ENCODE peak calls at places on chromosomes 11 and 22, in seven cellular contexts. One of them, this sample, is unnamed.

GRCh38 chr11:74144592-74144991 is 26.2 kb downstream of the C2CD3 start:
- DNase-seq in body of pancreas: no peak
- DNase-seq in fibroblast of lung: no peak
- DNase-seq in PC-3: no peak
- DNase-seq in brain microvascular endothelial cell: no peak
- DNase-seq in heart left ventricle: no peak
- DNase-seq in A549: no peak
- DNase-seq in this sample: no peak

GRCh38 chr22:37765498-37765897 is 42.2 kb upstream of the GCAT start:
- DNase-seq in body of pancreas: no peak
- DNase-seq in fibroblast of lung: no peak
- DNase-seq in PC-3: no peak
- DNase-seq in brain microvascular endothelial cell: no peak
- DNase-seq in heart left ventricle: peak; percentile 48
- DNase-seq in A549: no peak
- DNase-seq in this sample: no peak

GRCh38 chr11:111514216-111515031 is at the start of gene HOATZ:
- DNase-seq in body of pancreas: no peak
- DNase-seq in fibroblast of lung: peak; percentile 30
- DNase-seq in PC-3: no peak
- DNase-seq in brain microvascular endothelial cell: no peak
- DNase-seq in heart left ventricle: no peak
- DNase-seq in A549: no peak
- DNase-seq in this sample: no peak

GRCh38 chr11:61507962-61508824 is at the start of gene LRRC10B:
- DNase-seq in body of pancreas: peak; percentile 40
- DNase-seq in fibroblast of lung: no peak
- DNase-seq in PC-3: no peak
- DNase-seq in brain microvascular endothelial cell: no peak
- DNase-seq in heart left ventricle: no peak
- DNase-seq in A549: peak; percentile 36
- DNase-seq in this sample: no peak

GRCh38 chr22:17884084-17884483 is 109.8 kb upstream of the BID start:
- DNase-seq in body of pancreas: no peak
- DNase-seq in fibroblast of lung: no peak
- DNase-seq in PC-3: no peak
- DNase-seq in brain microvascular endothelial cell: no peak
- DNase-seq in heart left ventricle: no peak
- DNase-seq in A549: no peak
- DNase-seq in this sample: no peak

GRCh38 chr22:49689255-49689770 is 138.4 kb downstream of the BRD1 start:
- DNase-seq in body of pancreas: no peak
- DNase-seq in fibroblast of lung: no peak
- DNase-seq in PC-3: no peak
- DNase-seq in brain microvascular endothelial cell: no peak
- DNase-seq in heart left ventricle: no peak
- DNase-seq in A549: no peak
- DNase-seq in this sample: no peak

GRCh38 chr11:126329644-126330200 is 25.8 kb upstream of the ST3GAL4 start:
- DNase-seq in body of pancreas: no peak
- DNase-seq in fibroblast of lung: no peak
- DNase-seq in PC-3: no peak
- DNase-seq in brain microvascular endothelial cell: no peak
- DNase-seq in heart left ventricle: no peak
- DNase-seq in A549: no peak
- DNase-seq in this sample: no peak

GRCh38 chr22:28955817-28956216 is 72.4 kb downstream of the ZNRF3 start:
- DNase-seq in body of pancreas: no peak
- DNase-seq in fibroblast of lung: peak; percentile 33
- DNase-seq in PC-3: no peak
- DNase-seq in brain microvascular endothelial cell: no peak
- DNase-seq in heart left ventricle: no peak
- DNase-seq in A549: no peak
- DNase-seq in this sample: no peak

GRCh38 chr11:17734418-17734911 is at the start of gene KCNC1:
- DNase-seq in body of pancreas: peak; percentile 38
- DNase-seq in fibroblast of lung: peak; percentile 53
- DNase-seq in PC-3: no peak
- DNase-seq in brain microvascular endothelial cell: no peak
- DNase-seq in heart left ventricle: no peak
- DNase-seq in A549: peak; percentile 52
- DNase-seq in this sample: no peak

GRCh38 chr11:75389925-75390324 is 9.4 kb upstream of the RPS3 start:
- DNase-seq in body of pancreas: no peak
- DNase-seq in fibroblast of lung: no peak
- DNase-seq in PC-3: no peak
- DNase-seq in brain microvascular endothelial cell: no peak
- DNase-seq in heart left ventricle: no peak
- DNase-seq in A549: no peak
- DNase-seq in this sample: no peak

GRCh38 chr22:50178871-50179869 is 6.5 kb upstream of the TRABD start:
- DNase-seq in body of pancreas: no peak
- DNase-seq in fibroblast of lung: no peak
- DNase-seq in PC-3: no peak
- DNase-seq in brain microvascular endothelial cell: no peak
- DNase-seq in heart left ventricle: no peak
- DNase-seq in A549: no peak
- DNase-seq in this sample: no peak

GRCh38 chr11:72686639-72687215 is 12.5 kb upstream of the PDE2A start:
- DNase-seq in body of pancreas: no peak
- DNase-seq in fibroblast of lung: no peak
- DNase-seq in PC-3: no peak
- DNase-seq in brain microvascular endothelial cell: no peak
- DNase-seq in heart left ventricle: no peak
- DNase-seq in A549: no peak
- DNase-seq in this sample: no peak

GRCh38 chr11:6401439-6401838 is 11.2 kb downstream of the SMPD1 start:
- DNase-seq in body of pancreas: no peak
- DNase-seq in fibroblast of lung: no peak
- DNase-seq in PC-3: no peak
- DNase-seq in brain microvascular endothelial cell: no peak
- DNase-seq in heart left ventricle: no peak
- DNase-seq in A549: no peak
- DNase-seq in this sample: no peak

GRCh38 chr11:123035831-123036230 is 26.1 kb downstream of the HSPA8 start:
- DNase-seq in body of pancreas: no peak
- DNase-seq in fibroblast of lung: no peak
- DNase-seq in PC-3: no peak
- DNase-seq in brain microvascular endothelial cell: no peak
- DNase-seq in heart left ventricle: no peak
- DNase-seq in A549: no peak
- DNase-seq in this sample: no peak

GRCh38 chr11:35388054-35388453 is 31.3 kb downstream of the SLC1A2 start:
- DNase-seq in body of pancreas: no peak
- DNase-seq in fibroblast of lung: no peak
- DNase-seq in PC-3: no peak
- DNase-seq in brain microvascular endothelial cell: no peak
- DNase-seq in heart left ventricle: no peak
- DNase-seq in A549: no peak
- DNase-seq in this sample: no peak

GRCh38 chr11:125457814-125458343 is 38.2 kb downstream of the FEZ1 start:
- DNase-seq in body of pancreas: peak; percentile 36
- DNase-seq in fibroblast of lung: peak; percentile 91
- DNase-seq in PC-3: no peak
- DNase-seq in brain microvascular endothelial cell: peak; percentile 80
- DNase-seq in heart left ventricle: peak; percentile 69
- DNase-seq in A549: no peak
- DNase-seq in this sample: peak; percentile 87

GRCh38 chr11:104043678-104044239 is 7.3 kb downstream of the DDI1 start:
- DNase-seq in body of pancreas: no peak
- DNase-seq in fibroblast of lung: peak; percentile 68
- DNase-seq in PC-3: no peak
- DNase-seq in brain microvascular endothelial cell: peak; percentile 47
- DNase-seq in heart left ventricle: no peak
- DNase-seq in A549: no peak
- DNase-seq in this sample: no peak

GRCh38 chr11:13698147-13698546 is 29.7 kb downstream of the FAR1 start:
- DNase-seq in body of pancreas: no peak
- DNase-seq in fibroblast of lung: no peak
- DNase-seq in PC-3: no peak
- DNase-seq in brain microvascular endothelial cell: no peak
- DNase-seq in heart left ventricle: no peak
- DNase-seq in A549: no peak
- DNase-seq in this sample: no peak

GRCh38 chr11:32386770-32387377 is 48.5 kb downstream of the WT1 start:
- DNase-seq in body of pancreas: no peak
- DNase-seq in fibroblast of lung: peak; percentile 55
- DNase-seq in PC-3: peak; percentile 11
- DNase-seq in brain microvascular endothelial cell: peak; percentile 15
- DNase-seq in heart left ventricle: no peak
- DNase-seq in A549: no peak
- DNase-seq in this sample: no peak

GRCh38 chr11:17287058-17287457 is 10.5 kb downstream of the NUCB2 start:
- DNase-seq in body of pancreas: no peak
- DNase-seq in fibroblast of lung: no peak
- DNase-seq in PC-3: no peak
- DNase-seq in brain microvascular endothelial cell: no peak
- DNase-seq in heart left ventricle: no peak
- DNase-seq in A549: no peak
- DNase-seq in this sample: no peak

GRCh38 chr11:27075655-27076054 is 35.0 kb downstream of the BBOX1 start:
- DNase-seq in body of pancreas: no peak
- DNase-seq in fibroblast of lung: no peak
- DNase-seq in PC-3: no peak
- DNase-seq in brain microvascular endothelial cell: no peak
- DNase-seq in heart left ventricle: no peak
- DNase-seq in A549: no peak
- DNase-seq in this sample: no peak

GRCh38 chr22:48301421-48301820 is 1526.3 kb downstream of the BRD1 start:
- DNase-seq in body of pancreas: no peak
- DNase-seq in fibroblast of lung: no peak
- DNase-seq in PC-3: no peak
- DNase-seq in brain microvascular endothelial cell: no peak
- DNase-seq in heart left ventricle: no peak
- DNase-seq in A549: no peak
- DNase-seq in this sample: no peak

GRCh38 chr11:60970369-60970774 is 1.1 kb upstream of the CD6 start:
- DNase-seq in body of pancreas: peak; percentile 65
- DNase-seq in fibroblast of lung: peak; percentile 8
- DNase-seq in PC-3: peak; percentile 75
- DNase-seq in brain microvascular endothelial cell: peak; percentile 29
- DNase-seq in heart left ventricle: peak; percentile 42
- DNase-seq in A549: peak; percentile 38
- DNase-seq in this sample: no peak

GRCh38 chr11:67484847-67485311 is 2.1 kb downstream of the AIP start:
- DNase-seq in body of pancreas: no peak
- DNase-seq in fibroblast of lung: no peak
- DNase-seq in PC-3: no peak
- DNase-seq in brain microvascular endothelial cell: no peak
- DNase-seq in heart left ventricle: no peak
- DNase-seq in A549: no peak
- DNase-seq in this sample: no peak

GRCh38 chr11:67483901-67484665 is 1.3 kb downstream of the AIP start:
- DNase-seq in body of pancreas: no peak
- DNase-seq in fibroblast of lung: no peak
- DNase-seq in PC-3: no peak
- DNase-seq in brain microvascular endothelial cell: no peak
- DNase-seq in heart left ventricle: no peak
- DNase-seq in A549: no peak
- DNase-seq in this sample: peak; percentile 73

GRCh38 chr11:67482736-67483497 is at the start of gene AIP:
- DNase-seq in body of pancreas: peak; percentile 98
- DNase-seq in fibroblast of lung: peak; percentile 95
- DNase-seq in PC-3: peak; percentile 100
- DNase-seq in brain microvascular endothelial cell: peak; percentile 97
- DNase-seq in heart left ventricle: peak; percentile 97
- DNase-seq in A549: peak; percentile 98
- DNase-seq in this sample: peak; percentile 98

GRCh38 chr11:67482275-67482735 is 521 bp upstream of the AIP start:
- DNase-seq in body of pancreas: no peak
- DNase-seq in fibroblast of lung: no peak
- DNase-seq in PC-3: no peak
- DNase-seq in brain microvascular endothelial cell: no peak
- DNase-seq in heart left ventricle: no peak
- DNase-seq in A549: no peak
- DNase-seq in this sample: peak; percentile 58

DNA sequence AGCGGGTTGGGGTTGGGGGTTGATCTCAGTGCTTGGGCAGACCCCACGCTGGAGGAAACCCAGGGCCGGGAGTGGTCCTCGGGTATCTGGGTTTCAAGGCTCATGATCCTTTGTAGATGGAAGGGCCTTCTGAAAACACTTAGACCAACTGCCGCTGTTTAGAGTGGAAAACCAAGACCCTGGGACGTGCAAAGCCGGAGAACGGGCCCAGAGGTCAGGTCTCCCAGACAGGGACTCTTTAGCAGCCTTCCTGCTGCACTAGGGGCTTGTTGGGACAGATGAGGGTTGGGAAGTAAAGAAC is 622 bp downstream of the AIP start:
- DNase-seq in body of pancreas: no peak
- DNase-seq in fibroblast of lung: no peak
- DNase-seq in PC-3: no peak
- DNase-seq in brain microvascular endothelial cell: no peak
- DNase-seq in heart left ventricle: no peak
- DNase-seq in A549: no peak
- DNase-seq in this sample: no peak
- H3K27ac ChIP-seq in body of pancreas: peak overlapping the region; percentile 94
- H3K27ac ChIP-seq in fibroblast of lung: peak overlapping the region; percentile 92
- H3K27ac ChIP-seq in PC-3: no peak overlapping the region
- H3K27ac ChIP-seq in brain microvascular endothelial cell: no peak overlapping the region
- H3K27ac ChIP-seq in heart left ventricle: peak overlapping the region; percentile 21
- H3K27ac ChIP-seq in A549: peak overlapping the region; percentile 71
- H3K27ac ChIP-seq in this sample: peak overlapping the region; percentile 91

GRCh38 chr11:4095509-4096230 is 1.1 kb downstream of the RRM1 start:
- DNase-seq in body of pancreas: no peak
- DNase-seq in fibroblast of lung: peak; percentile 65
- DNase-seq in PC-3: peak; percentile 34
- DNase-seq in brain microvascular endothelial cell: peak; percentile 53
- DNase-seq in heart left ventricle: no peak
- DNase-seq in A549: peak; percentile 53
- DNase-seq in this sample: no peak
- TF ChIP-seq CTCF in body of pancreas: no peak
- TF ChIP-seq CTCF in fibroblast of lung: no peak
- TF ChIP-seq CTCF in PC-3: no peak
- TF ChIP-seq CTCF in brain microvascular endothelial cell: no peak
- TF ChIP-seq CTCF in heart left ventricle: no peak
- TF ChIP-seq CTCF in A549: no peak
- TF ChIP-seq CTCF in this sample: no peak

GRCh38 chr11:64450168-64450560 is 91.2 kb downstream of the RPS6KA4 start:
- DNase-seq in body of pancreas: no peak
- DNase-seq in fibroblast of lung: no peak
- DNase-seq in PC-3: no peak
- DNase-seq in brain microvascular endothelial cell: no peak
- DNase-seq in heart left ventricle: no peak
- DNase-seq in A549: no peak
- DNase-seq in this sample: no peak
- H3K4me3 ChIP-seq in body of pancreas: no peak overlapping the region
- H3K4me3 ChIP-seq in fibroblast of lung: no peak overlapping the region
- H3K4me3 ChIP-seq in PC-3: no peak overlapping the region
- H3K4me3 ChIP-seq in brain microvascular endothelial cell: no peak overlapping the region
- H3K4me3 ChIP-seq in heart left ventricle: no peak overlapping the region
- H3K4me3 ChIP-seq in A549: no peak overlapping the region
- H3K4me3 ChIP-seq in this sample: no peak overlapping the region

GRCh38 chr22:32951807-32952153 is 106.4 kb downstream of the SYN3 start:
- DNase-seq in body of pancreas: peak; percentile 14
- DNase-seq in fibroblast of lung: no peak
- DNase-seq in PC-3: no peak
- DNase-seq in brain microvascular endothelial cell: no peak
- DNase-seq in heart left ventricle: peak; percentile 65
- DNase-seq in A549: no peak
- DNase-seq in this sample: no peak

GRCh38 chr22:32958021-32958420 is 100.2 kb downstream of the SYN3 start:
- DNase-seq in body of pancreas: no peak
- DNase-seq in fibroblast of lung: no peak
- DNase-seq in PC-3: no peak
- DNase-seq in brain microvascular endothelial cell: no peak
- DNase-seq in heart left ventricle: no peak
- DNase-seq in A549: no peak
- DNase-seq in this sample: no peak

GRCh38 chr22:32957093-32957835 is 100.9 kb downstream of the SYN3 start:
- DNase-seq in body of pancreas: no peak
- DNase-seq in fibroblast of lung: no peak
- DNase-seq in PC-3: no peak
- DNase-seq in brain microvascular endothelial cell: no peak
- DNase-seq in heart left ventricle: no peak
- DNase-seq in A549: no peak
- DNase-seq in this sample: no peak
- H3K27ac ChIP-seq in body of pancreas: no peak overlapping the region
- H3K27ac ChIP-seq in fibroblast of lung: no peak overlapping the region
- H3K27ac ChIP-seq in PC-3: no peak overlapping the region
- H3K27ac ChIP-seq in brain microvascular endothelial cell: no peak overlapping the region
- H3K27ac ChIP-seq in heart left ventricle: no peak overlapping the region
- H3K27ac ChIP-seq in A549: no peak overlapping the region
- H3K27ac ChIP-seq in this sample: no peak overlapping the region

This sample was measured in coronary artery.